ENCODE peak calls at places on chromosomes 1 and 21, in seven cellular contexts. L is LoVo, H is HTR-8/SVneo, A is fibroblast of villous mesenchyme, N is DND-41, T is HT-29, Y is A172. O is an unnamed sample.

GRCh38 chr1:244762629-244763028 is 72.8 kb upstream of the COX20 start:
- DNase-seq in L (no peak), H (no peak), A (no peak), N (no peak), T (no peak), Y (no peak), O (no peak)

GRCh38 chr1:212286437-212287131 is 1.4 kb downstream of the PPP2R5A start:
- DNase-seq in L (peak), H (no peak), A (peak), N (no peak), T (peak), Y (peak), O (peak)

GRCh38 chr1:115222616-115223402 is 115.2 kb downstream of the NGF start:
- DNase-seq in L (no peak), H (no peak), A (no peak), N (no peak), T (no peak), Y (no peak), O (no peak)

GRCh38 chr1:110408488-110408887 is 994 bp upstream of the LAMTOR5 start:
- DNase-seq in L (no peak), H (no peak), A (no peak), N (no peak), T (no peak), Y (no peak), O (no peak)

GRCh38 chr1:153498746-153499145 is 37.0 kb downstream of the S100A6 start:
- DNase-seq in L (no peak), H (no peak), A (no peak), N (no peak), T (no peak), Y (no peak), O (no peak)

GRCh38 chr1:89945852-89946476 is 48.9 kb upstream of the ZNF326 start:
- DNase-seq in L (peak), H (no peak), A (peak), N (no peak), T (no peak), Y (peak), O (no peak)

GRCh38 chr1:22141948-22142314 is 966 bp downstream of the WNT4 start:
- DNase-seq in L (no peak), H (no peak), A (no peak), N (no peak), T (no peak), Y (no peak), O (no peak)

GRCh38 chr1:29673669-29674624 is 437.6 kb downstream of the PTPRU start:
- DNase-seq in L (no peak), H (no peak), A (no peak), N (no peak), T (no peak), Y (peak), O (peak)

GRCh38 chr21:46078322-46078981 is 19.5 kb upstream of the COL6A2 start:
- DNase-seq in L (no peak), H (no peak), A (no peak), N (peak), T (no peak), Y (no peak), O (peak)

GRCh38 chr1:180571832-180572636 is 13.3 kb downstream of the OVAAL start:
- DNase-seq in L (peak), H (no peak), A (no peak), N (no peak), T (no peak), Y (peak), O (no peak)

GRCh38 chr1:9449106-9449627 is 90.1 kb upstream of the SLC25A33 start:
- DNase-seq in L (no peak), H (peak), A (peak), N (no peak), T (no peak), Y (no peak), O (no peak)

GRCh38 chr21:26840912-26841311 is 4.3 kb downstream of the ADAMTS1 start:
- DNase-seq in L (peak), H (no peak), A (peak), N (peak), T (peak), Y (peak), O (no peak)

GRCh38 chr1:236137285-236137852 is 5.0 kb upstream of the GPR137B start:
- DNase-seq in L (no peak), H (no peak), A (no peak), N (no peak), T (no peak), Y (no peak), O (no peak)

GRCh38 chr1:21237386-21238088 is 52.7 kb downstream of the ECE1 start:
- DNase-seq in L (no peak), H (no peak), A (no peak), N (no peak), T (no peak), Y (no peak), O (no peak)

GRCh38 chr1:15207031-15207828 is 39.8 kb upstream of the FHAD1 start:
- DNase-seq in L (no peak), H (no peak), A (no peak), N (no peak), T (no peak), Y (no peak), O (no peak)

GRCh38 chr1:31598980-31599379 is 18.5 kb upstream of the HCRTR1 start:
- DNase-seq in L (no peak), H (no peak), A (no peak), N (no peak), T (no peak), Y (no peak), O (no peak)

GRCh38 chr1:26994020-26994745 is 691 bp downstream of the TRNP1 start:
- DNase-seq in L (no peak), H (no peak), A (no peak), N (no peak), T (no peak), Y (no peak), O (peak)

O was measured in progenitor cell of endocrine pancreas.